ENCODE peak calls at places on chromosome 13, in five cellular contexts. R, Y, B, W and T are unnamed samples. For H3K9me3 and H3K27me3, the result is how much of the 10 kb centered on the place peaks cover.

GRCh38 chr13:75675421-75675820 is 39.3 kb downstream of the LMO7 start:
- ATAC-seq in R (no peak), Y (no peak), B (no peak), W (no peak), T (no peak)

GRCh38 chr13:73403362-73404150 is 344.8 kb downstream of the KLF5 start:
- ATAC-seq in R (no peak), Y (no peak), B (no peak), W (no peak), T (no peak)

GRCh38 chr13:80924596-80924995 is 583.7 kb upstream of the SPRY2 start:
- ATAC-seq in R (no peak), Y (no peak), B (peak), W (no peak), T (peak)

GRCh38 chr13:89568746-89569145 is 1778.7 kb upstream of the MIR17HG start:
- ATAC-seq in R (no peak), Y (no peak), B (no peak), W (no peak), T (no peak)

GRCh38 chr13:50189450-50189849 is 174.2 kb downstream of the KCNRG start:
- ATAC-seq in R (no peak), Y (peak), B (no peak), W (no peak), T (no peak)

GRCh38 chr13:38752726-38753125 is 65.8 kb downstream of the FREM2 start:
- ATAC-seq in R (no peak), Y (no peak), B (no peak), W (no peak), T (no peak)

GRCh38 chr13:27808866-27809546 is 16.7 kb downstream of the GSX1 start:
- ATAC-seq in R (no peak), Y (no peak), B (no peak), W (no peak), T (no peak)

GRCh38 chr13:83620535-83621220 is 261.6 kb downstream of the SLITRK1 start:
- ATAC-seq in R (no peak), Y (no peak), B (no peak), W (no peak), T (no peak)

GRCh38 chr13:80070024-80070703 is 270.8 kb downstream of the SPRY2 start:
- ATAC-seq in R (no peak), Y (no peak), B (no peak), W (no peak), T (no peak)

GRCh38 chr13:106275441-106276032 is 259.9 kb downstream of the EFNB2 start:
- ATAC-seq in R (no peak), Y (no peak), B (no peak), W (no peak), T (no peak)

GRCh38 chr13:20231839-20232555 is at the start of gene GJB6:
- ATAC-seq in R (peak), Y (no peak), B (no peak), W (no peak), T (no peak)

GRCh38 chr13:73859841-73860240 is 274.4 kb downstream of the KLF12 start:
- ATAC-seq in R (no peak), Y (no peak), B (no peak), W (no peak), T (no peak)

GRCh38 chr13:76954568-76954967 is 6.3 kb downstream of the ACOD1 start:
- ATAC-seq in R (no peak), Y (no peak), B (no peak), W (no peak), T (no peak)

GRCh38 chr13:76148374-76148773 is 512.2 kb downstream of the LMO7 start:
- ATAC-seq in R (no peak), Y (no peak), B (no peak), W (no peak), T (no peak)

GRCh38 chr13:61383101-61383500 is 32.5 kb downstream of the PCDH20 start:
- ATAC-seq in R (no peak), Y (no peak), B (no peak), W (no peak), T (no peak)

DNA sequence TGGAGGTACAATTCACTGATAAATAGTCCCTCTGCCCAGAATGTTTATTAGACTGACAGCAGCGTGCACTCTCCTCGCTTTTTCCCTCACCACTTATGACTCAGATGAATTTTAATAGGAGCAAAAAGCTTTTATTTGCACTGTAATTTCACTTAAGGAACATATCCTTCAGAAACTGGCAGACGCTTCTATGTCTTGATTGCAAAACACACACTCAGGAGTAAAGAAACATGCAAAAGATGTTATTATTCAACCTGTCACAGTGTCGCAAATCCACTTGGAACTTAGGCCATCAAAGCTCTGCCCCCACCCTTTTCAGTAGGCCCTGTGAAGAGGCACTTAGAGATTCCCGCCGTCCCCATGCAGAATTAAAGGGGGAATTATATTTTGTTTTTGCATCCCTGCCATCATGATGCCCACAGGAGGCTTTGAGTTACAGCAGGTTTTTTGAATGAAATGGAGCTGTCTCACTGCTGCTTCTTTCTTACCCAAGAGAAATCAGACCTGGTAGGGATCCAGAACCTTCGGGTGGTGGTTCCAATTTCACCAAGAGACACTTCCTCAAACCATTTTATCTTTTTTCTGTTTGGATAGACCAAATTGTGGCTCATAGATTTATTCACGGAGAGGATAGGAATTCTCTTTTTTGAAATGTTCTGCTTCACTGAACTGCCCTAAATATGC is 74.5 kb downstream of the GGACT start:
- ATAC-seq in R (no peak), Y (no peak), B (no peak), W (peak), T (peak)
- TF ChIP-seq EP300 in R (no peak), Y (no peak), B (no peak), W (no peak), T (no peak)

DNA sequence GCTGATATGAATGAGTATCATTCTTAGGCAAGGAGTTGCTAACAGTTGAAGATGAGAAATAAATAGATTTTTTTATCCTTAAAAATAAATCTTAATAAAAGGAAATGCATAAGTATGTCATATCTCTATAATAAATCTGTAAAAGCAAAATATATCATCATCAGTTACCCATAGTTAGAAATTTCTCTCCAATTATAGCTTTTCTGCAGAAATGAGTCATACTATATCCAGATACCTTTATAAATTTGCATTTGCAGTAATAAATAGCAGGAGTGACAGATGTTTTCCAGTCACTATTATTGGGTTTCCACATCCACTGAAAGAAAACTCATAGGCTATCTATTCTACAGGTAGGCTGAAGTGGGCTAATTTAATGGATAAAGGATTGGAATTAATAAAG is 829.8 kb downstream of the PCDH9 start:
- ATAC-seq in R (no peak), Y (no peak), B (no peak), W (no peak), T (no peak)
- H3K9me3 ChIP-seq in R (under half), Y (under half), B (under half), W (under half), T (under half)

GRCh38 chr13:98481511-98481951 is 95.4 kb downstream of the STK24 start:
- ATAC-seq in R (no peak), Y (no peak), B (no peak), W (no peak), T (no peak)
- H3K27me3 ChIP-seq in R (under half), Y (under half), B (under half), W (under half), T (under half)

GRCh38 chr13:25169951-25170553 is 2.0 kb downstream of the AMER2 start:
- ATAC-seq in R (no peak), Y (no peak), B (no peak), W (no peak), T (no peak)

GRCh38 chr13:25171170-25171516 is 945 bp downstream of the AMER2 start:
- ATAC-seq in R (no peak), Y (no peak), B (no peak), W (no peak), T (no peak)

GRCh38 chr13:25170554-25171107 is 1.5 kb downstream of the AMER2 start:
- ATAC-seq in R (no peak), Y (no peak), B (no peak), W (no peak), T (no peak)

GRCh38 chr13:25172303-25172630 is 179 bp upstream of the AMER2 start:
- ATAC-seq in R (no peak), Y (no peak), B (no peak), W (no peak), T (no peak)

DNA sequence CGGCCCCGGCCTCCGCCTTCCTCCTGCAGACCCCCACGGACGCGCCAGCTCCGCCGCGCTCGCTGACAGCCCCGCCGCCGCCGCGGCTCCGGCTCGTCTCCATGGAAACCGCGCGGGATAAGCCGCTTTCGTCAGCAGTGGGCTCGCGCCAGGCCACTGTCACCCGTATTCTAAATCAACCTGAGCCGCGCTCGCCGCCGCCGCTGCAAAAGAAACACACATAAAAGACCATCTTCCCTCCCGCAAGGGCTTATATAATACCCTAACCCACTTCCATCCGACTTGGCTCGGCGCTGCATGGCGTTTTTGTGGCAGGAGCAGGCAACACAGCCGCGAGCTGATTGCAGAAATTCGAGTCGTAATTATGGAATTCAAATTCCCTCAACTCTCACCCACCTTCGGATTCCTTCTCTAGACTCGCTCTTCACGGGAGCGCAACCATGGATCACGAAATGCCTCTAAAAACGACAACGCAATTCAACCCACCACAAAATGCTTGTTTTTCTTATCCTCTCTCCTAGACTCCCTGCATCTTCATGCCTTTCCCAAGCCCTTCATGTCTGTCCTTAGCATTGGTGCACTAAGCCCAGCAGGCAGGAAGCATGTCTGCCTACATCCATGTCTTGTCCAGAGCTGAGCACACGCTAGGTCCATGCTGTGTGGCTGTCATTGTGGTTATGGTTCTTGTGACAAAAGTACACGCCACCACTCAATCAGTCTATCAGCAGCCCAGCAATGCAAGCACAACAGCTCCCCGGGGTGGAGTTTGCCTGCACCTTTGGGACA is at the start of gene AMER2:
- ATAC-seq in R (no peak), Y (no peak), B (peak), W (no peak), T (no peak)
- TF ChIP-seq EP300 in R (no peak), Y (no peak), B (no peak), W (no peak), T (no peak)

GRCh38 chr13:110344320-110344719 is 37.2 kb downstream of the COL4A2 start:
- ATAC-seq in R (no peak), Y (no peak), B (no peak), W (no peak), T (no peak)

GRCh38 chr13:110345266-110345665 is 38.2 kb downstream of the COL4A2 start:
- ATAC-seq in R (no peak), Y (no peak), B (no peak), W (no peak), T (no peak)

GRCh38 chr13:110342474-110342873 is 35.4 kb downstream of the COL4A2 start:
- ATAC-seq in R (no peak), Y (no peak), B (no peak), W (no peak), T (no peak)

GRCh38 chr13:110341445-110342247 is 34.6 kb downstream of the COL4A2 start:
- ATAC-seq in R (no peak), Y (no peak), B (peak), W (peak), T (no peak)

GRCh38 chr13:110343241-110343865 is 36.3 kb downstream of the COL4A2 start:
- ATAC-seq in R (no peak), Y (no peak), B (no peak), W (no peak), T (peak)
- H3K9me3 ChIP-seq in R (under half), Y (under half), B (under half), W (under half), T (under half)

GRCh38 chr13:113935081-113935511 is 38.8 kb downstream of the C13orf46 start:
- ATAC-seq in R (peak), Y (no peak), B (no peak), W (no peak), T (peak)
- H3K27me3 ChIP-seq in R (half or more), Y (half or more), B (under half), W (under half), T (under half)

GRCh38 chr13:30235206-30235605 is 72.1 kb downstream of the KATNAL1 start:
- ATAC-seq in R (no peak), Y (no peak), B (peak), W (no peak), T (no peak)
- TF ChIP-seq EP300 in R (no peak), Y (no peak), B (no peak), W (no peak), T (no peak)